ENCODE peak calls at places on chromosomes 5 and 9, in nine cellular contexts. E is heart left ventricle; H is endodermal cell; V is midbrain; G is stimulated activated CD8-positive, alpha-beta memory T cell treated with anti-CD3 and anti-CD28 coated beads, Interleukin-15, amount 100 ng/mL, for 1 hour; B is NCI-H2107; R is astrocyte of the hippocampus; Y is stimulated activated CD4-positive, alpha-beta T cell treated with anti-CD3 and anti-CD28 coated beads, TNF-alpha, amount 100 ng/mL, for 4 hours; W is HTR-8/SVneo. Q is an unnamed sample.

GRCh38 chr5:79878721-79879336 is 112.2 kb downstream of the MTX3 start:
- DNase-seq in H (peak; percentile 89), B (no peak), G (no peak), V (no peak), W (peak; percentile 12), E (no peak), Y (no peak), R (no peak), Q (no peak)

GRCh38 chr9:128881627-128881883 is 195 bp downstream of the KYAT1 start:
- DNase-seq in B (no peak), E (no peak), H (no peak), W (no peak), Y (no peak), V (no peak), R (no peak), G (no peak), Q (no peak)

GRCh38 chr5:138568061-138568824 is 7.0 kb downstream of the HSPA9 start:
- DNase-seq in R (peak; percentile 78), B (no peak), Y (no peak), W (no peak), V (no peak), H (no peak), G (no peak), E (no peak), Q (no peak)

GRCh38 chr9:36222449-36222848 is 31.7 kb downstream of the CLTA start:
- DNase-seq in W (no peak), E (no peak), B (no peak), V (no peak), H (no peak), Y (no peak), G (no peak), R (peak; percentile 28), Q (no peak)

GRCh38 chr9:108273988-108274387 is 581.8 kb downstream of the ACTL7B start:
- DNase-seq in B (no peak), Y (no peak), E (no peak), W (no peak), V (no peak), H (no peak), G (no peak), R (no peak), Q (no peak)

GRCh38 chr5:134383980-134384697 is 12.8 kb downstream of the UBE2B start:
- DNase-seq in W (no peak), G (no peak), H (no peak), V (no peak), R (no peak), B (no peak), E (no peak), Y (no peak), Q (no peak)

GRCh38 chr9:99052849-99053715 is 51.8 kb upstream of the TGFBR1 start:
- DNase-seq in V (no peak), R (no peak), G (no peak), E (no peak), B (no peak), Y (no peak), H (no peak), W (no peak), Q (no peak)

GRCh38 chr9:72292874-72293607 is 72.0 kb downstream of the ZFAND5 start:
- DNase-seq in Y (no peak), R (peak; percentile 51), B (no peak), G (no peak), E (no peak), W (peak; percentile 22), H (no peak), V (no peak), Q (no peak)

GRCh38 chr5:45893309-45893708 is 197.1 kb upstream of the HCN1 start:
- DNase-seq in Y (no peak), V (no peak), R (no peak), H (no peak), B (no peak), G (no peak), W (no peak), E (no peak), Q (no peak)

GRCh38 chr9:134174073-134174449 is 9.7 kb upstream of the RNU6ATAC start:
- DNase-seq in R (no peak), B (no peak), V (no peak), G (no peak), H (no peak), Y (no peak), W (no peak), E (no peak), Q (no peak)

GRCh38 chr5:159620853-159621540 is 290.7 kb upstream of the IL12B start:
- DNase-seq in R (no peak), G (no peak), H (peak; percentile 76), Y (no peak), B (no peak), W (no peak), E (no peak), V (no peak), Q (no peak)

GRCh38 chr9:110089681-110090370 is 118.1 kb downstream of the C9orf152 start:
- DNase-seq in W (no peak), V (no peak), E (no peak), G (no peak), Y (no peak), H (no peak), R (no peak), B (peak; percentile 32), Q (no peak)

GRCh38 chr9:110880123-110880522 is 158.1 kb downstream of the LPAR1 start:
- DNase-seq in B (no peak), G (no peak), H (no peak), E (no peak), R (peak; percentile 5), V (no peak), W (no peak), Y (no peak), Q (no peak)

GRCh38 chr5:154559398-154560276 is 81.6 kb upstream of the HAND1 start:
- DNase-seq in Y (no peak), E (no peak), V (no peak), B (no peak), H (no peak), R (no peak), G (no peak), W (no peak), Q (no peak)

GRCh38 chr9:106104887-106105286 is 410.5 kb downstream of the TMEM38B start:
- DNase-seq in E (no peak), G (no peak), H (no peak), Y (no peak), B (no peak), V (no peak), W (no peak), R (no peak), Q (no peak)

Q was measured in activated CD4-positive, CD25-positive, alpha-beta regulatory T cell treated with anti-CD3 and anti-CD28 coated beads, Interleukin-2, amount 50 U/mL, for 16 hours.